ENCODE peak calls at places on chromosomes 11 and 22, in seven cellular contexts. G is astrocyte of the spinal cord, U is GM20000, A is right lobe of liver, F is NCI-H774, S is iris pigment epithelial cell, R is NCI-H82. B is an unnamed sample.

GRCh38 chr22:21981874-21982273 is 713 bp downstream of the TOP3B start:
- DNase-seq in G (no peak), U (no peak), A (no peak), F (no peak), S (peak), R (no peak), B (no peak)

GRCh38 chr11:76621866-76622265 is 48.7 kb downstream of the LRRC32 start:
- DNase-seq in G (no peak), U (no peak), A (no peak), F (no peak), S (no peak), R (no peak), B (no peak)

GRCh38 chr22:40024201-40025061 is 29.7 kb downstream of the FAM83F start:
- DNase-seq in G (peak), U (peak), A (peak), F (peak), S (peak), R (peak), B (peak)

GRCh38 chr11:68053117-68053516 is 14.3 kb downstream of the TCIRG1 start:
- DNase-seq in G (no peak), U (peak), A (no peak), F (no peak), S (no peak), R (no peak), B (no peak)

GRCh38 chr11:34204396-34205279 is 99.2 kb downstream of the NAT10 start:
- DNase-seq in G (peak), U (no peak), A (no peak), F (peak), S (peak), R (no peak), B (peak)

GRCh38 chr11:13303668-13304649 is 26.4 kb downstream of the BMAL1 start:
- DNase-seq in G (no peak), U (peak), A (no peak), F (no peak), S (no peak), R (no peak), B (no peak)

GRCh38 chr11:8382436-8383053 is 118.9 kb upstream of the LMO1 start:
- DNase-seq in G (peak), U (no peak), A (no peak), F (no peak), S (peak), R (no peak), B (no peak)

GRCh38 chr22:36398602-36399472 is 11.1 kb upstream of the MYH9 start:
- DNase-seq in G (peak), U (no peak), A (no peak), F (no peak), S (peak), R (no peak), B (no peak)

GRCh38 chr11:47714554-47715081 is 551 bp downstream of the AGBL2 start:
- DNase-seq in G (peak), U (peak), A (no peak), F (no peak), S (peak), R (no peak), B (no peak)

GRCh38 chr11:118674094-118674460 is 5.4 kb downstream of the TREH start:
- DNase-seq in G (no peak), U (no peak), A (no peak), F (no peak), S (no peak), R (no peak), B (no peak)

GRCh38 chr22:31289335-31289734 is 3.0 kb downstream of the PIK3IP1 start:
- DNase-seq in G (no peak), U (no peak), A (no peak), F (peak), S (no peak), R (no peak), B (no peak)

GRCh38 chr11:12247543-12248287 is 129.7 kb upstream of the PARVA start:
- DNase-seq in G (no peak), U (no peak), A (no peak), F (no peak), S (no peak), R (no peak), B (no peak)

GRCh38 chr11:26442131-26442530 is 110.2 kb downstream of the ANO3 start:
- DNase-seq in G (peak), U (no peak), A (no peak), F (no peak), S (peak), R (no peak), B (no peak)

GRCh38 chr22:38462960-38463784 is 4.7 kb upstream of the KDELR3 start:
- DNase-seq in G (no peak), U (peak), A (no peak), F (no peak), S (peak), R (no peak), B (no peak)

GRCh38 chr22:21010426-21011113 is 4.4 kb upstream of the P2RX6 start:
- DNase-seq in G (no peak), U (no peak), A (no peak), F (no peak), S (no peak), R (no peak), B (no peak)

GRCh38 chr11:10885703-10886363 is 28.0 kb upstream of the ZBED5 start:
- DNase-seq in G (peak), U (no peak), A (no peak), F (no peak), S (peak), R (no peak), B (no peak)

GRCh38 chr11:123129920-123130319 is 65.1 kb downstream of the CLMP start:
- DNase-seq in G (peak), U (no peak), A (no peak), F (no peak), S (peak), R (no peak), B (no peak)